ENCODE peak calls at places on chromosomes 12 and 14, in five cellular contexts. One of them, this sample, is unnamed.
A peak's percentile ranks its signal among the peaks of the same experiment; 100 is the strongest.

GRCh38 chr12:56158926-56159461 is 835 bp downstream of the MYL6 start:
- DNase-seq in tibial artery: peak; percentile 95
- DNase-seq in IMR-90: peak; percentile 58
- DNase-seq in endodermal cell: peak; percentile 89
- DNase-seq in left lung: peak; percentile 91
- DNase-seq in this sample: peak; percentile 69

GRCh38 chr12:71950819-71951218 is 12.2 kb downstream of the TPH2 start:
- DNase-seq in tibial artery: no peak
- DNase-seq in IMR-90: no peak
- DNase-seq in endodermal cell: no peak
- DNase-seq in left lung: no peak
- DNase-seq in this sample: no peak

GRCh38 chr12:68236421-68237059 is 10.9 kb upstream of the IL26 start:
- DNase-seq in tibial artery: no peak
- DNase-seq in IMR-90: no peak
- DNase-seq in endodermal cell: no peak
- DNase-seq in left lung: no peak
- DNase-seq in this sample: no peak

GRCh38 chr12:21823581-21823980 is 49.1 kb upstream of the KCNJ8 start:
- DNase-seq in tibial artery: peak; percentile 89
- DNase-seq in IMR-90: no peak
- DNase-seq in endodermal cell: no peak
- DNase-seq in left lung: peak; percentile 46
- DNase-seq in this sample: peak; percentile 6

GRCh38 chr14:54627325-54627717 is 60.4 kb downstream of the SAMD4A start:
- DNase-seq in tibial artery: no peak
- DNase-seq in IMR-90: no peak
- DNase-seq in endodermal cell: no peak
- DNase-seq in left lung: no peak
- DNase-seq in this sample: no peak

GRCh38 chr14:68245146-68246073 is 425.8 kb downstream of the RAD51B start:
- DNase-seq in tibial artery: no peak
- DNase-seq in IMR-90: peak; percentile 64
- DNase-seq in endodermal cell: no peak
- DNase-seq in left lung: no peak
- DNase-seq in this sample: no peak

GRCh38 chr12:75774309-75775052 is 257.1 kb downstream of the PHLDA1 start:
- DNase-seq in tibial artery: no peak
- DNase-seq in IMR-90: no peak
- DNase-seq in endodermal cell: no peak
- DNase-seq in left lung: no peak
- DNase-seq in this sample: no peak

GRCh38 chr12:57461904-57462306 is 2.3 kb downstream of the GLI1 start:
- DNase-seq in tibial artery: no peak
- DNase-seq in IMR-90: peak; percentile 33
- DNase-seq in endodermal cell: no peak
- DNase-seq in left lung: no peak
- DNase-seq in this sample: no peak

GRCh38 chr12:75488553-75488952 is 8.0 kb downstream of the GLIPR1 start:
- DNase-seq in tibial artery: no peak
- DNase-seq in IMR-90: peak; percentile 56
- DNase-seq in endodermal cell: peak; percentile 83
- DNase-seq in left lung: no peak
- DNase-seq in this sample: no peak

GRCh38 chr14:55221186-55221585 is 29.8 kb upstream of the DLGAP5 start:
- DNase-seq in tibial artery: no peak
- DNase-seq in IMR-90: peak; percentile 78
- DNase-seq in endodermal cell: no peak
- DNase-seq in left lung: no peak
- DNase-seq in this sample: no peak

GRCh38 chr12:40614923-40615322 is 77.3 kb upstream of the CNTN1 start:
- DNase-seq in tibial artery: no peak
- DNase-seq in IMR-90: no peak
- DNase-seq in endodermal cell: no peak
- DNase-seq in left lung: no peak
- DNase-seq in this sample: no peak

GRCh38 chr14:69928111-69928523 is 48.9 kb downstream of the SMOC1 start:
- DNase-seq in tibial artery: no peak
- DNase-seq in IMR-90: peak; percentile 89
- DNase-seq in endodermal cell: no peak
- DNase-seq in left lung: no peak
- DNase-seq in this sample: no peak

GRCh38 chr14:75454963-75455546 is 27.2 kb downstream of the JDP2 start:
- DNase-seq in tibial artery: peak; percentile 84
- DNase-seq in IMR-90: peak; percentile 76
- DNase-seq in endodermal cell: peak; percentile 45
- DNase-seq in left lung: peak; percentile 60
- DNase-seq in this sample: no peak

GRCh38 chr14:58535084-58535483 is 102.7 kb upstream of the DACT1 start:
- DNase-seq in tibial artery: no peak
- DNase-seq in IMR-90: peak; percentile 12
- DNase-seq in endodermal cell: no peak
- DNase-seq in left lung: no peak
- DNase-seq in this sample: no peak

GRCh38 chr14:22071001-22071400 is 397.4 kb upstream of the OR4E1 start:
- DNase-seq in tibial artery: no peak
- DNase-seq in IMR-90: no peak
- DNase-seq in endodermal cell: no peak
- DNase-seq in left lung: no peak
- DNase-seq in this sample: no peak

GRCh38 chr14:92348154-92348553 is 25.2 kb downstream of the SLC24A4 start:
- DNase-seq in tibial artery: no peak
- DNase-seq in IMR-90: no peak
- DNase-seq in endodermal cell: no peak
- DNase-seq in left lung: no peak
- DNase-seq in this sample: no peak

GRCh38 chr14:103706551-103707328 is 8.5 kb downstream of the XRCC3 start:
- DNase-seq in tibial artery: no peak
- DNase-seq in IMR-90: no peak
- DNase-seq in endodermal cell: no peak
- DNase-seq in left lung: no peak
- DNase-seq in this sample: no peak

GRCh38 chr14:89720741-89721315 is 233.7 kb downstream of the EFCAB11 start:
- DNase-seq in tibial artery: peak; percentile 68
- DNase-seq in IMR-90: no peak
- DNase-seq in endodermal cell: peak; percentile 48
- DNase-seq in left lung: peak; percentile 59
- DNase-seq in this sample: no peak

GRCh38 chr14:20327005-20327869 is 5.8 kb downstream of the CCNB1IP1 start:
- DNase-seq in tibial artery: no peak
- DNase-seq in IMR-90: peak; percentile 72
- DNase-seq in endodermal cell: no peak
- DNase-seq in left lung: no peak
- DNase-seq in this sample: no peak

GRCh38 chr12:31234955-31235867 is 90.7 kb downstream of the SINHCAF start:
- DNase-seq in tibial artery: no peak
- DNase-seq in IMR-90: peak; percentile 31
- DNase-seq in endodermal cell: peak; percentile 91
- DNase-seq in left lung: no peak
- DNase-seq in this sample: no peak

GRCh38 chr12:57235012-57235727 is 5.7 kb downstream of the SHMT2 start:
- DNase-seq in tibial artery: peak; percentile 98
- DNase-seq in IMR-90: peak; percentile 60
- DNase-seq in endodermal cell: peak; percentile 91
- DNase-seq in left lung: no peak
- DNase-seq in this sample: no peak

GRCh38 chr12:132147423-132148367 is 3.4 kb downstream of the NOC4L start:
- DNase-seq in tibial artery: peak; percentile 64
- DNase-seq in IMR-90: no peak
- DNase-seq in endodermal cell: no peak
- DNase-seq in left lung: peak; percentile 31
- DNase-seq in this sample: no peak

GRCh38 chr14:95321201-95321600 is 1.5 kb upstream of the CLMN start:
- DNase-seq in tibial artery: no peak
- DNase-seq in IMR-90: no peak
- DNase-seq in endodermal cell: no peak
- DNase-seq in left lung: no peak
- DNase-seq in this sample: no peak

GRCh38 chr14:55277972-55278740 is 6.9 kb downstream of the FBXO34 start:
- DNase-seq in tibial artery: no peak
- DNase-seq in IMR-90: no peak
- DNase-seq in endodermal cell: no peak
- DNase-seq in left lung: no peak
- DNase-seq in this sample: no peak

GRCh38 chr12:63752283-63752682 is 27.4 kb upstream of the RXYLT1 start:
- DNase-seq in tibial artery: no peak
- DNase-seq in IMR-90: no peak
- DNase-seq in endodermal cell: no peak
- DNase-seq in left lung: no peak
- DNase-seq in this sample: no peak

DNA sequence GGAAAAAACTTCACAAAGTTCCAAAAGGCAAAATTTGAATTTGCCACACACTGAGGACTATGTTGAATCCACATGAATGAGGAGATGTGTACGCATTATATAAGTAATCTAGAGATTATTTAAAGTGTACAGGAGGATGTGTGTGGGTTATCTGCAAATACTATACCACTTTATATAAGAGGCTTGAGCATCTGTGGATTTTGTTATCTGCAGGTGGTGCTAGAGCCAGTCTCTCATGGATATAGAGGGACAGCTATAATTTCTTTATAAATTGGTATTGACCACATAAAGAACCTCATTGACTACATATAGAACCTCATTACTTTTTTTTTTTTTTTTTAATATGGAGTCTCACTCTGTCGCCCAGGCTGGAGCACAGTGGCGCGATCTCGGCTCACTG is 32.2 kb upstream of the RXYLT1 start:
- DNase-seq in tibial artery: no peak
- DNase-seq in IMR-90: no peak
- DNase-seq in endodermal cell: no peak
- DNase-seq in left lung: no peak
- DNase-seq in this sample: no peak
- H3K4me3 ChIP-seq in tibial artery: no peak overlapping the region
- H3K4me3 ChIP-seq in IMR-90: no peak overlapping the region
- H3K4me3 ChIP-seq in endodermal cell: no peak overlapping the region
- H3K4me3 ChIP-seq in left lung: no peak overlapping the region
- H3K4me3 ChIP-seq in this sample: no peak overlapping the region

GRCh38 chr12:13670249-13670648 is 311.2 kb downstream of the GRIN2B start:
- DNase-seq in tibial artery: no peak
- DNase-seq in IMR-90: no peak
- DNase-seq in endodermal cell: no peak
- DNase-seq in left lung: no peak
- DNase-seq in this sample: no peak

GRCh38 chr12:13661005-13661887 is 320.2 kb downstream of the GRIN2B start:
- DNase-seq in tibial artery: no peak
- DNase-seq in IMR-90: peak; percentile 47
- DNase-seq in endodermal cell: peak; percentile 85
- DNase-seq in left lung: no peak
- DNase-seq in this sample: no peak

GRCh38 chr12:13668880-13669279 is 312.5 kb downstream of the GRIN2B start:
- DNase-seq in tibial artery: no peak
- DNase-seq in IMR-90: no peak
- DNase-seq in endodermal cell: no peak
- DNase-seq in left lung: no peak
- DNase-seq in this sample: no peak

DNA sequence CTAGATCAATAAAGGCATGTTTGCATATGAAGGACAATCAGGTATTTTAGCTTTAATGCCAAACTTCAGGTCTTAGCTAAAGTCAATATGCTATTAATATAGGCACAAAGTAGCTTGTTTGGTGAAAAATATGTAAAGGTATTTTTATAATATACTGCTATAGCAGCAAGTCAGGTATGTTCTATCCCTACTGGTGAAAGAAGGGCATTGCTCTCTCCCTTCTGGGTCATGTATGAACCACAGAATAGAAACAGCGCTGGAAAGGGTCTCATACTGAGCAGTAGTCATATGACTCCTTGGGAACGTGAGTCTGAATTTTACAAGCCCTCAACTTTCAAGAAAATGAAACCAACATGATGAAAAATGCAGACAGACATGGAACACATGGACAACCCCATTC is 314.6 kb downstream of the GRIN2B start:
- DNase-seq in tibial artery: no peak
- DNase-seq in IMR-90: no peak
- DNase-seq in endodermal cell: no peak
- DNase-seq in left lung: no peak
- DNase-seq in this sample: no peak
- TF ChIP-seq CTCF in tibial artery: no peak
- TF ChIP-seq CTCF in IMR-90: no peak
- TF ChIP-seq CTCF in endodermal cell: peak; percentile 88
- TF ChIP-seq CTCF in left lung: no peak
- TF ChIP-seq CTCF in this sample: no peak

GRCh38 chr12:125068391-125068790 is 3.2 kb downstream of the AACS start:
- DNase-seq in tibial artery: no peak
- DNase-seq in IMR-90: no peak
- DNase-seq in endodermal cell: no peak
- DNase-seq in left lung: no peak
- DNase-seq in this sample: no peak

GRCh38 chr12:125065753-125066570 is 727 bp downstream of the AACS start:
- DNase-seq in tibial artery: no peak
- DNase-seq in IMR-90: no peak
- DNase-seq in endodermal cell: peak; percentile 69
- DNase-seq in left lung: no peak
- DNase-seq in this sample: no peak

GRCh38 chr12:125061229-125061628 is 4.0 kb upstream of the AACS start:
- DNase-seq in tibial artery: no peak
- DNase-seq in IMR-90: no peak
- DNase-seq in endodermal cell: no peak
- DNase-seq in left lung: no peak
- DNase-seq in this sample: no peak

GRCh38 chr12:125065021-125065752 is at the start of gene AACS:
- DNase-seq in tibial artery: peak; percentile 82
- DNase-seq in IMR-90: peak; percentile 64
- DNase-seq in endodermal cell: peak; percentile 97
- DNase-seq in left lung: peak; percentile 84
- DNase-seq in this sample: peak; percentile 25

DNA sequence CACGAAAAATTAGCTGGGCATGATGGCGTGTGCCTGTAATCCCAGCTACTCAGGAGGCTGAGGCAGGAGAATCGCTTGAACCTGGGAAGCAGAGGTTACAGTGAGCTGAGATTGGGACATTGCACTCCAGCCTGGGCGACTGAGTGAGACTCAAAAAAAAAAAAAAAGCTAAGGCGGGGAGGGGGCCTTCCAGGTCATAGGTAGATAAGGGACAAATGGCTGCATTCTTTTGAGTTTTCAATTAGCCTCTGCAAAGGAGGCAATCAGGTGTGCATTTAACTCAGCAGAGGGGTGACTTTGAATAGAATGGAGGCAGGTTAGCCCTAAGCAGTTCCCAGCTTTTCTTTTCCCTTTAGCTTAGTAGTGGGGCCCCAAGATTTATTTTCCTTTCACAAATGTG is 743 bp upstream of the AACS start:
- DNase-seq in tibial artery: no peak
- DNase-seq in IMR-90: no peak
- DNase-seq in endodermal cell: peak; percentile 70
- DNase-seq in left lung: no peak
- DNase-seq in this sample: no peak
- H3K9me3 ChIP-seq in tibial artery: no peaks in the 10 kb centered on the region
- H3K9me3 ChIP-seq in IMR-90: no peaks in the 10 kb centered on the region
- H3K9me3 ChIP-seq in endodermal cell: peaks cover 9% of the 10 kb centered on the region
- H3K9me3 ChIP-seq in left lung: peaks cover 2% of the 10 kb centered on the region
- H3K9me3 ChIP-seq in this sample: no peaks in the 10 kb centered on the region

GRCh38 chr12:94340568-94340967 is 119.1 kb downstream of the CEP83 start:
- DNase-seq in tibial artery: no peak
- DNase-seq in IMR-90: no peak
- DNase-seq in endodermal cell: no peak
- DNase-seq in left lung: no peak
- DNase-seq in this sample: no peak

GRCh38 chr12:94336201-94336915 is 123.3 kb downstream of the CEP83 start:
- DNase-seq in tibial artery: no peak
- DNase-seq in IMR-90: peak; percentile 66
- DNase-seq in endodermal cell: no peak
- DNase-seq in left lung: no peak
- DNase-seq in this sample: no peak

GRCh38 chr12:94338395-94338794 is 121.3 kb downstream of the CEP83 start:
- DNase-seq in tibial artery: no peak
- DNase-seq in IMR-90: no peak
- DNase-seq in endodermal cell: no peak
- DNase-seq in left lung: no peak
- DNase-seq in this sample: no peak
- H3K4me3 ChIP-seq in tibial artery: no peak overlapping the region
- H3K4me3 ChIP-seq in IMR-90: no peak overlapping the region
- H3K4me3 ChIP-seq in endodermal cell: no peak overlapping the region
- H3K4me3 ChIP-seq in left lung: no peak overlapping the region
- H3K4me3 ChIP-seq in this sample: no peak overlapping the region